ENCODE peak calls at places on chromosomes 7 and 10, in four cellular contexts. One of them, this sample, is unnamed.

GRCh38 chr7:132422502-132423101 is 153.7 kb downstream of the PLXNA4 start:
- DNase-seq in H7: no peak
- DNase-seq in AG09309: no peak
- DNase-seq in neuronal stem cell: no peak
- DNase-seq in this sample: no peak

GRCh38 chr7:1884583-1885350 is 214.7 kb downstream of the ELFN1 start:
- DNase-seq in AG09309: no peak
- DNase-seq in neuronal stem cell: no peak
- DNase-seq in H7: no peak
- DNase-seq in this sample: no peak

GRCh38 chr10:5563991-5564536 is 39.3 kb downstream of the CALML3 start:
- DNase-seq in H7: peak; percentile 41
- DNase-seq in AG09309: no peak
- DNase-seq in neuronal stem cell: no peak
- DNase-seq in this sample: no peak

GRCh38 chr7:69708857-69709256 is 110.6 kb downstream of the AUTS2 start:
- DNase-seq in H7: no peak
- DNase-seq in neuronal stem cell: no peak
- DNase-seq in AG09309: no peak
- DNase-seq in this sample: no peak

GRCh38 chr10:15245530-15245929 is 77.0 kb upstream of the NMT2 start:
- DNase-seq in AG09309: no peak
- DNase-seq in neuronal stem cell: no peak
- DNase-seq in H7: no peak
- DNase-seq in this sample: no peak

GRCh38 chr10:91566142-91566541 is 66.7 kb downstream of the PPP1R3C start:
- DNase-seq in H7: no peak
- DNase-seq in neuronal stem cell: no peak
- DNase-seq in AG09309: no peak
- DNase-seq in this sample: no peak

GRCh38 chr7:123433665-123434064 is 100.7 kb downstream of the IQUB start:
- DNase-seq in AG09309: no peak
- DNase-seq in neuronal stem cell: no peak
- DNase-seq in H7: no peak
- DNase-seq in this sample: no peak

GRCh38 chr7:26510226-26510957 is 218.7 kb downstream of the SNX10 start:
- DNase-seq in AG09309: no peak
- DNase-seq in neuronal stem cell: no peak
- DNase-seq in H7: no peak
- DNase-seq in this sample: no peak

GRCh38 chr10:36393800-36394199 is 731.6 kb upstream of the ANKRD30A start:
- DNase-seq in neuronal stem cell: no peak
- DNase-seq in H7: no peak
- DNase-seq in AG09309: no peak
- DNase-seq in this sample: no peak

GRCh38 chr10:48896756-48897437 is 42.7 kb downstream of the LRRC18 start:
- DNase-seq in neuronal stem cell: no peak
- DNase-seq in H7: no peak
- DNase-seq in AG09309: no peak
- DNase-seq in this sample: no peak

GRCh38 chr7:2759736-2760097 is 71.7 kb downstream of the AMZ1 start:
- DNase-seq in AG09309: no peak
- DNase-seq in H7: no peak
- DNase-seq in neuronal stem cell: no peak
- DNase-seq in this sample: no peak

DNA sequence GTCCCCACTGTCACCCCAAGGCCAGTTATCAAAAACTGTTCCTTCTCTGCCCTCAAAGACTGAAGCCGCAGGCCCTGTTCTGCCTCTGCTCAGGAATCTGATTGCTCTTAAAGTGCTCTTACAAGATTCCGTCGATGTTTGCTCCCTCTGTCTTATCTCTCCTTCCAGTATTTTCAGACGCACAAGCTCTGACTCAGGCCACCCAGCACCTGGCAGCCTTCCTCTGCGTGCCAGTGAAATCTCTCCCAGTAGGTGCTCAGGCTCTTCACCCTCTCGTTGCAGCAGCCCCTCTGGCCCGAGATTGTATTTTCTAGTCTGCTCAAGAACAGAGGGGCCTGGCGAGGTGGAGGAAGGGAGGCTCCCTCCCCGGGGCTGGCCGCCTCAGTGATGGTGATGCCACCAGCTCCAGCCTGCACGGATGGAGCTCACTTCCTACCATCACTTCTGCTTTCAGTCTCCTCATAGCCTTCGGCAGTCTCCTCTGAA is 276.2 kb downstream of the USP6NL start:
- DNase-seq in AG09309: no peak
- DNase-seq in H7: peak; percentile 48
- DNase-seq in neuronal stem cell: no peak
- DNase-seq in this sample: no peak
- H3K4me3 ChIP-seq in AG09309: no peak overlapping the region
- H3K4me3 ChIP-seq in H7: no peak overlapping the region
- H3K4me3 ChIP-seq in neuronal stem cell: no peak overlapping the region
- H3K4me3 ChIP-seq in this sample: no peak overlapping the region

GRCh38 chr7:106870528-106870927 is 5.4 kb downstream of the PIK3CG start:
- DNase-seq in H7: no peak
- DNase-seq in neuronal stem cell: no peak
- DNase-seq in AG09309: no peak
- DNase-seq in this sample: no peak
- H3K4me3 ChIP-seq in H7: no peak overlapping the region
- H3K4me3 ChIP-seq in neuronal stem cell: no peak overlapping the region
- H3K4me3 ChIP-seq in AG09309: no peak overlapping the region
- H3K4me3 ChIP-seq in this sample: no peak overlapping the region

DNA sequence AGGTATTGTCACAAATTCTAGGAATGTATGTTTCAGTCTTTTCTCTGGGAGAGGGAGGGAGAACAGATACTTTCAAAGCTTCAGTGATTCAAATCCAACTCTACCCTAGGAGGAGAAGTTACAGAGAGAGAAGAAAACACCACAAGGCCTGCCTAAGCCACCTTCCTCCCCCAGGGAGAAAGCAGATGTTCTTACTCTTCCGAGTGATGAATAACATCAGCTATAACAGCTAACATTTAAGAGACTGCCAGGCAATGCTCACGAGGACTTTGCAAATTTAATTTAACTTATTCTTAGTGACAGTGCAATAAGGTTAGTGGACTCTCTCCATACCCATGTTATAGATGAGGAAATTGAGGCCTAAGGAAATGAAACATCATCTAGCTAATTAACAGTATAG is 36.8 kb downstream of the TAS2R41 start:
- DNase-seq in H7: no peak
- DNase-seq in AG09309: no peak
- DNase-seq in neuronal stem cell: no peak
- DNase-seq in this sample: no peak
- H3K4me3 ChIP-seq in H7: no peak overlapping the region
- H3K4me3 ChIP-seq in AG09309: no peak overlapping the region
- H3K4me3 ChIP-seq in neuronal stem cell: no peak overlapping the region
- H3K4me3 ChIP-seq in this sample: no peak overlapping the region

DNA sequence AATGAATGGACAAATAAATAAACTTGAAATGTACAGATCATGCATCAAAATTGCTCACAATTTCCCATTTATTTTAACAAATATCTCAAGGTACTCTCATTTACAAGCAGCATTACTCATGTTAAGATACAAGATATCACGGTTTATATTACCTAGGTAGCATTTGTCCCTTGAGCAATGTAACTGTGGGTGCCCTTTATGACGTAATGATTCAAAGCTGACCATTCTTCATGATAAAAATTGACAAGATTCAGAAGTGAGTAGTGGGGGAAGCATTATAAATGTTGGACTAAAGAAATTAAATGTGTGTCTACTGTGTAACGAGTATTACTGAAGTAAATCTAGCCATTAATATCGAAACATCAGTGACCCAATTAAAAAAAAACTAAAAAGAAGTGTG is 68.2 kb upstream of the GRM8 start:
- DNase-seq in neuronal stem cell: no peak
- DNase-seq in H7: no peak
- DNase-seq in AG09309: no peak
- DNase-seq in this sample: no peak
- H3K4me3 ChIP-seq in neuronal stem cell: no peak overlapping the region
- H3K4me3 ChIP-seq in H7: no peak overlapping the region
- H3K4me3 ChIP-seq in AG09309: no peak overlapping the region
- H3K4me3 ChIP-seq in this sample: no peak overlapping the region